ENCODE peak calls at places on chromosomes 2 and 18, in seven cellular contexts. One of them, this sample, is unnamed.

GRCh38 chr2:44562737-44563136 is 201.0 kb downstream of the CAMKMT start:
- DNase-seq in neural progenitor cell: no peak
- DNase-seq in nucleus accumbens: no peak
- DNase-seq in endothelial cell: no peak
- DNase-seq in NCI-H1092 treated with DMSO at 0.1 percent for 48 hours: no peak
- DNase-seq in activated naive CD8-positive, alpha-beta T cell treated with anti-CD3 and anti-CD28 coated beads, Interleukin-2, amount 10 ng/mL, durations not matched to agents 7 days and 5 days: no peak
- DNase-seq in HepG2: no peak
- DNase-seq in this sample: no peak

GRCh38 chr2:185393091-185393490 is 345.5 kb upstream of the FSIP2 start:
- DNase-seq in activated naive CD8-positive, alpha-beta T cell treated with anti-CD3 and anti-CD28 coated beads, Interleukin-2, amount 10 ng/mL, durations not matched to agents 7 days and 5 days: no peak
- DNase-seq in nucleus accumbens: no peak
- DNase-seq in endothelial cell: no peak
- DNase-seq in HepG2: no peak
- DNase-seq in NCI-H1092 treated with DMSO at 0.1 percent for 48 hours: no peak
- DNase-seq in neural progenitor cell: no peak
- DNase-seq in this sample: no peak

GRCh38 chr2:186718895-186719294 is 25.0 kb downstream of the FAM171B start:
- DNase-seq in nucleus accumbens: no peak
- DNase-seq in neural progenitor cell: peak
- DNase-seq in HepG2: no peak
- DNase-seq in NCI-H1092 treated with DMSO at 0.1 percent for 48 hours: no peak
- DNase-seq in endothelial cell: no peak
- DNase-seq in activated naive CD8-positive, alpha-beta T cell treated with anti-CD3 and anti-CD28 coated beads, Interleukin-2, amount 10 ng/mL, durations not matched to agents 7 days and 5 days: no peak
- DNase-seq in this sample: no peak

GRCh38 chr2:47653036-47653435 is 129.9 kb upstream of the MSH6 start:
- DNase-seq in endothelial cell: no peak
- DNase-seq in NCI-H1092 treated with DMSO at 0.1 percent for 48 hours: no peak
- DNase-seq in neural progenitor cell: no peak
- DNase-seq in HepG2: no peak
- DNase-seq in activated naive CD8-positive, alpha-beta T cell treated with anti-CD3 and anti-CD28 coated beads, Interleukin-2, amount 10 ng/mL, durations not matched to agents 7 days and 5 days: no peak
- DNase-seq in nucleus accumbens: no peak
- DNase-seq in this sample: no peak

GRCh38 chr2:3523551-3524041 is 4.3 kb upstream of the ADI1 start:
- DNase-seq in neural progenitor cell: no peak
- DNase-seq in NCI-H1092 treated with DMSO at 0.1 percent for 48 hours: no peak
- DNase-seq in activated naive CD8-positive, alpha-beta T cell treated with anti-CD3 and anti-CD28 coated beads, Interleukin-2, amount 10 ng/mL, durations not matched to agents 7 days and 5 days: no peak
- DNase-seq in nucleus accumbens: no peak
- DNase-seq in HepG2: peak
- DNase-seq in endothelial cell: no peak
- DNase-seq in this sample: no peak

GRCh38 chr18:13235981-13236380 is 17.4 kb downstream of the LDLRAD4 start:
- DNase-seq in NCI-H1092 treated with DMSO at 0.1 percent for 48 hours: peak
- DNase-seq in nucleus accumbens: no peak
- DNase-seq in endothelial cell: no peak
- DNase-seq in HepG2: no peak
- DNase-seq in neural progenitor cell: no peak
- DNase-seq in activated naive CD8-positive, alpha-beta T cell treated with anti-CD3 and anti-CD28 coated beads, Interleukin-2, amount 10 ng/mL, durations not matched to agents 7 days and 5 days: no peak
- DNase-seq in this sample: peak

GRCh38 chr18:9565407-9565806 is 49.0 kb downstream of the PPP4R1 start:
- DNase-seq in HepG2: no peak
- DNase-seq in activated naive CD8-positive, alpha-beta T cell treated with anti-CD3 and anti-CD28 coated beads, Interleukin-2, amount 10 ng/mL, durations not matched to agents 7 days and 5 days: no peak
- DNase-seq in neural progenitor cell: no peak
- DNase-seq in nucleus accumbens: no peak
- DNase-seq in endothelial cell: no peak
- DNase-seq in NCI-H1092 treated with DMSO at 0.1 percent for 48 hours: no peak
- DNase-seq in this sample: no peak

GRCh38 chr2:62305421-62306176 is 109.7 kb downstream of the B3GNT2 start:
- DNase-seq in endothelial cell: peak
- DNase-seq in nucleus accumbens: no peak
- DNase-seq in neural progenitor cell: no peak
- DNase-seq in activated naive CD8-positive, alpha-beta T cell treated with anti-CD3 and anti-CD28 coated beads, Interleukin-2, amount 10 ng/mL, durations not matched to agents 7 days and 5 days: peak
- DNase-seq in NCI-H1092 treated with DMSO at 0.1 percent for 48 hours: peak
- DNase-seq in HepG2: no peak
- DNase-seq in this sample: no peak

GRCh38 chr2:172556284-172557033 is 569 bp downstream of the PDK1 start:
- DNase-seq in NCI-H1092 treated with DMSO at 0.1 percent for 48 hours: no peak
- DNase-seq in nucleus accumbens: no peak
- DNase-seq in neural progenitor cell: peak
- DNase-seq in HepG2: peak
- DNase-seq in endothelial cell: peak
- DNase-seq in activated naive CD8-positive, alpha-beta T cell treated with anti-CD3 and anti-CD28 coated beads, Interleukin-2, amount 10 ng/mL, durations not matched to agents 7 days and 5 days: peak
- DNase-seq in this sample: peak

GRCh38 chr2:41932241-41933034 is 115.4 kb upstream of the PKDCC start:
- DNase-seq in activated naive CD8-positive, alpha-beta T cell treated with anti-CD3 and anti-CD28 coated beads, Interleukin-2, amount 10 ng/mL, durations not matched to agents 7 days and 5 days: no peak
- DNase-seq in neural progenitor cell: no peak
- DNase-seq in nucleus accumbens: no peak
- DNase-seq in HepG2: no peak
- DNase-seq in endothelial cell: no peak
- DNase-seq in NCI-H1092 treated with DMSO at 0.1 percent for 48 hours: no peak
- DNase-seq in this sample: peak

GRCh38 chr18:79547413-79548076 is 132.1 kb upstream of the CTDP1 start:
- DNase-seq in endothelial cell: no peak
- DNase-seq in NCI-H1092 treated with DMSO at 0.1 percent for 48 hours: no peak
- DNase-seq in activated naive CD8-positive, alpha-beta T cell treated with anti-CD3 and anti-CD28 coated beads, Interleukin-2, amount 10 ng/mL, durations not matched to agents 7 days and 5 days: no peak
- DNase-seq in HepG2: no peak
- DNase-seq in nucleus accumbens: peak
- DNase-seq in neural progenitor cell: no peak
- DNase-seq in this sample: peak

GRCh38 chr2:163133602-163134001 is 295.0 kb upstream of the KCNH7 start:
- DNase-seq in activated naive CD8-positive, alpha-beta T cell treated with anti-CD3 and anti-CD28 coated beads, Interleukin-2, amount 10 ng/mL, durations not matched to agents 7 days and 5 days: no peak
- DNase-seq in nucleus accumbens: no peak
- DNase-seq in endothelial cell: no peak
- DNase-seq in neural progenitor cell: no peak
- DNase-seq in NCI-H1092 treated with DMSO at 0.1 percent for 48 hours: no peak
- DNase-seq in HepG2: no peak
- DNase-seq in this sample: no peak

GRCh38 chr2:113219889-113220641 is 46.3 kb downstream of the PSD4 start:
- DNase-seq in neural progenitor cell: peak
- DNase-seq in activated naive CD8-positive, alpha-beta T cell treated with anti-CD3 and anti-CD28 coated beads, Interleukin-2, amount 10 ng/mL, durations not matched to agents 7 days and 5 days: no peak
- DNase-seq in HepG2: peak
- DNase-seq in NCI-H1092 treated with DMSO at 0.1 percent for 48 hours: no peak
- DNase-seq in nucleus accumbens: no peak
- DNase-seq in endothelial cell: no peak
- DNase-seq in this sample: no peak

GRCh38 chr2:201978333-201978732 is 55.3 kb upstream of the FZD7 start:
- DNase-seq in NCI-H1092 treated with DMSO at 0.1 percent for 48 hours: no peak
- DNase-seq in neural progenitor cell: no peak
- DNase-seq in nucleus accumbens: no peak
- DNase-seq in endothelial cell: no peak
- DNase-seq in HepG2: no peak
- DNase-seq in activated naive CD8-positive, alpha-beta T cell treated with anti-CD3 and anti-CD28 coated beads, Interleukin-2, amount 10 ng/mL, durations not matched to agents 7 days and 5 days: no peak
- DNase-seq in this sample: no peak